ENCODE peak calls at places on chromosome X, in four cellular contexts. P is neural progenitor cell, Z is colonic mucosa, F is IMR-90. E is an unnamed sample.

GRCh38 chrX:24219320-24219719 is 69.8 kb downstream of the ZFX start:
- DNase-seq in Z (no peak), F (no peak), P (no peak), E (no peak)

GRCh38 chrX:104250470-104250869 is 4.3 kb downstream of the ESX1 start:
- DNase-seq in P (no peak), Z (no peak), F (no peak), E (no peak)

GRCh38 chrX:136619889-136620505 is 28.0 kb upstream of the CD40LG start:
- DNase-seq in F (no peak), Z (no peak), P (no peak), E (no peak)

GRCh38 chrX:11190745-11191510 is 79.8 kb downstream of the HCCS start:
- DNase-seq in Z (peak), F (no peak), P (no peak), E (no peak)

GRCh38 chrX:31981546-31982062 is 909.8 kb upstream of the FTHL17 start:
- DNase-seq in P (no peak), Z (no peak), F (no peak), E (no peak)

GRCh38 chrX:44842555-44843317 is 1.1 kb upstream of the DUSP21 start:
- DNase-seq in P (no peak), Z (no peak), F (no peak), E (no peak)

GRCh38 chrX:13825178-13825762 is 8.4 kb upstream of the GPM6B start:
- DNase-seq in Z (no peak), P (no peak), F (no peak), E (no peak)

GRCh38 chrX:109886122-109886761 is 116.7 kb upstream of the TMEM164 start:
- DNase-seq in P (peak), Z (peak), F (peak), E (peak)

GRCh38 chrX:17397074-17397473 is 22.1 kb downstream of the NHS start:
- DNase-seq in P (no peak), F (peak), Z (no peak), E (no peak)

GRCh38 chrX:53077207-53078197 is 4.7 kb upstream of the TSPYL2 start:
- DNase-seq in F (no peak), Z (no peak), P (no peak), E (no peak)

GRCh38 chrX:11533211-11533651 is 132.5 kb downstream of the ARHGAP6 start:
- DNase-seq in P (peak), Z (no peak), F (peak), E (no peak)

GRCh38 chrX:44055638-44056037 is 82.4 kb upstream of the NDP start:
- DNase-seq in Z (no peak), P (no peak), F (no peak), E (no peak)

GRCh38 chrX:22652596-22652995 is 347.2 kb upstream of the DDX53 start:
- DNase-seq in P (peak), F (peak), Z (peak), E (peak)

GRCh38 chrX:84187501-84188319 is at the start of gene RPS6KA6:
- DNase-seq in P (peak), Z (peak), F (peak), E (peak)

GRCh38 chrX:34918856-34919255 is 23.7 kb upstream of the FAM47B start:
- DNase-seq in P (peak), Z (no peak), F (peak), E (peak)

GRCh38 chrX:80812176-80812575 is 2.5 kb upstream of the BRWD3 start:
- DNase-seq in F (peak), P (peak), Z (peak), E (peak)

GRCh38 chrX:118603981-118604380 is 108.4 kb downstream of the DOCK11 start:
- DNase-seq in Z (peak), P (peak), F (peak), E (peak)

GRCh38 chrX:104684077-104684476 is 118.1 kb downstream of the IL1RAPL2 start:
- DNase-seq in P (no peak), Z (no peak), F (no peak), E (no peak)

DNA sequence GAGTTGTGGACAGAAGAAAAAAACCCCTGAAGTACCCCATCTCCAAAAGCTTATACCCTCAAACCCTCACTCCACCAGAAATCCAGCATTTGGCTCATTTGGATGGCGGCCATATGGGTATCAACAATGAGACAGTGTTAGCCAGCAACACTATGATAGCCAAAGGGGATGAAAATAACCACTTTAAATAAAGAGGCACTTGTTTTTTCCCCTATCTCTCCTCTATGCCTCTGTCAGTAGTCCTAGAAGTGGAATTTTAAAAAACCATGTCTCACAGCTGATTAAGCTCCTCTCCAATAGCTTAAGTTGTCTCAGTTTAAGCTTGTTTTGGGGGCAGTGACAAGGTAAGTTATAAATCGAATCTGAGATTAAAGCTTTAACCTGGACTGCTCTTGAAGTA is 124.0 kb downstream of the MOSPD2 start:
- DNase-seq in P (no peak), F (no peak), Z (no peak), E (no peak)
- H3K27ac ChIP-seq in P (no peak), F (no peak), Z (no peak), E (no peak)

DNA sequence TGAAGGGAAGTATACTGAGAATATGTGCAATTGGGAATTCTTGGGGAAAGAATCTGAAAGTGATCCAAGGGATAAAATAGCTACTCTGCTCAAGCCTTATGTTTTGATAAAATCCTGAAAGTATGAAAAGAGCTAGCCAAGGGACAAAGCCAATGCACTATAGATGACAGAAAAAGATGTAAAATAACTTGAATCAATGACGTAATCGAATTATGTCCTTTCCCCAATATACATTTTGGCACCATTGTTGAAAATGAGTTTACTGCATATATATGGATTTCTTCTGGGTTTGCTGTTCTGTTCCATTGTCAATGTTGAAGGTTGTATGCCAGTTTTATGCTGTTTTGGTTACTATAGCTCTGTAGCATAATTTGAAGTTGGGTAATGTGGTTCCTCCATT is 407.3 kb downstream of the DCAF12L2 start:
- DNase-seq in P (no peak), F (no peak), Z (no peak), E (no peak)
- H3K27ac ChIP-seq in P (no peak), F (no peak), Z (no peak), E (no peak)

DNA sequence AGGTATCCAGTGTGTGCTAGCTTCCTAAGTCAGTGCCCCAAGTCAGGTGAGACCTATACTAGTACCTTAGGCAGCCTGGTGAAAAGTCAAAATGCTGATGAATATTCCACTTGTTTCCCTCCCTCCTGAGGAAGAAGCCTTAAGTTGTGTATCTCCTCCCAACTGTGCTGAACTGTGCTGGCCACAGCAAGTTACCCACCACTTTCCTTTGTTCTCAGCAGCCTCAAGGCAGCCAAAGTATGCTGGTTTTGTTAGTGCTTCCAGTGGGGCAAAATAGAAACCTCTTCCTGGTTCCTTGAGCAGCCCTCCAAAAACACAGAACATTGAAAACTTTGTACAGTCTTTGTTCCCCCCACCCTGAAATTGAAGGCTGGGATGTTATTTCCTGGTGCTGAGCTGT is 13.9 kb downstream of the ATG4A start:
- DNase-seq in P (no peak), F (no peak), Z (no peak), E (no peak)
- H3K27ac ChIP-seq in P (no peak), F (no peak), Z (no peak), E (no peak)

DNA sequence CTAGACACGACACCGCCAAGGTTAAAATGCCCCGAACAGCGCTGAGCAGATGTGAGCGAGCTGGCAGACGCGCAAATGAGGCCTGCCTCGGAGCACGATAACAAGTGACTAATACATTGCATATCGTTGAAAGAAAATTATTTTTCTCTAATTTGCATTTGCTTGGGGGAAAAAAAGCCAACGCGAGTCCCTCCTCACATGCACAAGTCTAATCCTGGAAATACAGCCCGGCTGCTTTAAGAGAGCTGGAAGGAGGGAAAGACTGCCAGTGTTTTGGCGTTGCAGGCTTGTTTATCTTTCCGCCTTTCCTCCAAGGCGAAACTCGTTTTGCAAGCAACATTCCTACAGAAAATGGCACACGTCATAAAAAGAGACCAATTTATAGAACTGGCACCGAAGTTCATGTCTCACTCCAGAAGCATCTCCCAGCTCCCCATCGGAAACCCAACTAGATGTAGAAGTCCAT is 12.6 kb downstream of the BCOR start:
- DNase-seq in P (no peak), F (peak), Z (no peak), E (peak)
- H3K27ac ChIP-seq in P (no peak), F (peak), Z (no peak), E (no peak)

DNA sequence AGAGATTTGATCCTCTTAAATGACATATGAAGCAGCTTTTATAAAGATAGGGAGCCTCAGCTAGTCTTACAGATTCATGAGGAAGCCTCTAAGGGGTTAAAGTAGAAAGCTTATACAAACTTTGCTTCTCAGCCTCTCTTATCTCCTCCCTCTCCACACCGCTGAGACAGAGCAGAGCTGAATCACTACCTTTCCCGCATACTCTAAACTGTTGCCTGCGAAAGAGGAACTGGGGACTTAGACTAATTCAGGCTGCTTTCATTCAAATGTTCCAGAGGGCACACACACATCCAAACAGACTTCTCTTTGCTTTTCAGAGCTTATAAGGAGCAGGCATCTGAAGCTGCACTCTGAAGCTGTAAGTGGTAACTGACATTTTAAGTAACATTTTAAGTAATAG is at the start of gene SERTM2:
- DNase-seq in P (peak), Z (no peak), F (peak), E (peak)
- H3K27ac ChIP-seq in P (no peak), Z (no peak), F (no peak), E (no peak)

GRCh38 chrX:108091266-108091877 is at the start of the genes ATG4A and PSMD10:
- DNase-seq in F (peak), P (peak), Z (peak), E (peak)

GRCh38 chrX:108087792-108088191 is 3.5 kb downstream of the PSMD10 start:
- DNase-seq in F (no peak), Z (no peak), P (no peak), E (no peak)

GRCh38 chrX:108088511-108088910 is 2.8 kb downstream of the PSMD10 start:
- DNase-seq in F (no peak), P (no peak), Z (no peak), E (no peak)

GRCh38 chrX:108090474-108091265 is 672 bp downstream of the PSMD10 start:
- DNase-seq in F (peak), P (no peak), Z (no peak), E (no peak)

DNA sequence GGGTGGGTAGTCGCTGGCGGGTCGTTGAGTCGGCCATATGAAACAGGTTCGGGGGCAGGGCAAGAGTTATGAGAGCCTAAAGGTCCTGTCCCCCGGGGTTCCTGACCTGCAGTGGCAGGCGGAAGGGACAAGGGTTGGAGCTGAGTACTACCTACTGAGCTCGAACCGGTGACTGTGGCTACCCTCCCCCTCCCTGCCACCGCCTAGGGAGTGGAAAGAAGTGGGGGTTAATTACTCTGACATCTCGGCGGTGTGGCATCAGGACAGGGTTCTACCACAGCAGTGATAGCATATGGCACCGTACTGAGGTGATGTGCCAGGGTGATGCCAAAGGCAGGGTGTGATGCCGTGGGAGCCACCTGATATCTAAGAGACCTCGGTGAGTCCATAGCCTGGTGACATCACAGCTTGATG is 307 bp downstream of the ATG4A start:
- DNase-seq in F (no peak), Z (no peak), P (no peak), E (no peak)
- H3K27ac ChIP-seq in F (peak), Z (peak), P (no peak), E (no peak)

GRCh38 chrX:134235236-134235635 is 1.7 kb upstream of the CCDC160 start:
- DNase-seq in Z (no peak), F (no peak), P (no peak), E (no peak)
- H3K27ac ChIP-seq in Z (no peak), F (no peak), P (no peak), E (no peak)